ENCODE peak calls at places on chromosomes 1 and 21, in six cellular contexts. D, M, Z, Y, X and S are unnamed samples.

GRCh38 chr1:243251544-243251943 is 3.5 kb downstream of the CEP170 start:
- DNase-seq in X (no peak), Y (no peak), Z (no peak), D (no peak), M (no peak), S (no peak)

GRCh38 chr1:150464422-150464826 is 22.8 kb upstream of the TARS2 start:
- DNase-seq in Z (peak; percentile 44), X (peak; percentile 63), M (peak; percentile 43), Y (peak; percentile 41), D (peak; percentile 49), S (peak; percentile 30)

GRCh38 chr1:167169642-167170041 is 51.0 kb upstream of the POU2F1 start:
- DNase-seq in X (no peak), M (no peak), Z (no peak), D (no peak), Y (no peak), S (no peak)

GRCh38 chr1:232877361-232877991 is 72.3 kb downstream of the MAP10 start:
- DNase-seq in M (no peak), X (no peak), Z (no peak), Y (no peak), D (no peak), S (no peak)

GRCh38 chr1:29682171-29682917 is 446.0 kb downstream of the PTPRU start:
- DNase-seq in X (no peak), Z (no peak), Y (no peak), M (no peak), D (no peak), S (no peak)

GRCh38 chr1:112054504-112054903 is 65.0 kb upstream of the KCND3 start:
- DNase-seq in X (no peak), Z (no peak), M (no peak), Y (no peak), D (no peak), S (no peak)

GRCh38 chr1:7149080-7149838 is 364.0 kb downstream of the CAMTA1 start:
- DNase-seq in X (no peak), Y (no peak), M (peak; percentile 65), Z (peak; percentile 81), D (no peak), S (no peak)

GRCh38 chr1:53896673-53897229 is 2.8 kb downstream of the DIO1 start:
- DNase-seq in M (no peak), Z (peak; percentile 41), Y (no peak), D (peak; percentile 48), X (peak; percentile 87), S (no peak)

GRCh38 chr1:3313579-3313955 is 140.9 kb upstream of the ARHGEF16 start:
- DNase-seq in X (peak; percentile 89), D (no peak), Z (no peak), Y (no peak), M (peak; percentile 89), S (no peak)

GRCh38 chr1:50333595-50333974 is 89.7 kb downstream of the DMRTA2 start:
- DNase-seq in Y (no peak), X (peak; percentile 3), M (peak; percentile 39), Z (peak; percentile 57), D (no peak), S (peak; percentile 85)

GRCh38 chr1:4585216-4585615 is 69.2 kb upstream of the AJAP1 start:
- DNase-seq in M (no peak), Y (no peak), Z (no peak), X (no peak), D (no peak), S (no peak)

GRCh38 chr1:154497026-154497806 is 4.8 kb upstream of the TDRD10 start:
- DNase-seq in M (peak; percentile 48), D (no peak), X (no peak), Y (no peak), Z (peak; percentile 79), S (no peak)

GRCh38 chr1:40421694-40422384 is 28.4 kb upstream of the ZFP69B start:
- DNase-seq in M (peak; percentile 40), Z (peak; percentile 87), D (no peak), X (peak; percentile 23), Y (no peak), S (no peak)

GRCh38 chr1:39892611-39893595 is 8.8 kb downstream of the MYCL start:
- DNase-seq in D (peak; percentile 60), M (no peak), Z (no peak), Y (no peak), X (peak; percentile 81), S (peak; percentile 85)

GRCh38 chr1:27538793-27539192 is 48.8 kb upstream of the WASF2 start:
- DNase-seq in Y (no peak), D (no peak), Z (no peak), M (no peak), X (peak; percentile 78), S (no peak)

GRCh38 chr1:60923287-60924110 is 158.9 kb upstream of the NFIA start:
- DNase-seq in Z (no peak), D (no peak), Y (no peak), M (no peak), X (no peak), S (no peak)

GRCh38 chr1:43357251-43357650 is 1.5 kb upstream of the CDC20 start:
- DNase-seq in D (no peak), M (no peak), X (peak; percentile 70), Z (no peak), Y (no peak), S (no peak)

GRCh38 chr1:200624679-200625335 is 4.3 kb upstream of the KIF14 start:
- DNase-seq in X (no peak), Y (no peak), M (no peak), D (no peak), Z (no peak), S (peak; percentile 41)

GRCh38 chr1:11774753-11775152 is 12.8 kb downstream of the C1orf167 start:
- DNase-seq in Y (no peak), Z (no peak), X (no peak), D (no peak), M (no peak), S (no peak)

GRCh38 chr1:226882187-226882586 is 11.8 kb downstream of the PSEN2 start:
- DNase-seq in Y (no peak), D (no peak), M (peak; percentile 19), X (no peak), Z (no peak), S (no peak)

GRCh38 chr1:93222987-93223675 is 42.6 kb downstream of the CCDC18 start:
- DNase-seq in M (no peak), Y (no peak), D (no peak), Z (no peak), X (no peak), S (no peak)

GRCh38 chr1:13813398-13814012 is 113.5 kb downstream of the PRDM2 start:
- DNase-seq in Y (no peak), M (no peak), X (no peak), D (no peak), Z (no peak), S (no peak)

GRCh38 chr1:75725861-75726361 is 1.4 kb downstream of the ACADM start:
- DNase-seq in D (no peak), Z (peak; percentile 62), Y (no peak), X (no peak), M (no peak), S (peak; percentile 38)

GRCh38 chr1:2413495-2414296 is 1.3 kb upstream of the PEX10 start:
- DNase-seq in Y (no peak), D (no peak), X (no peak), Z (no peak), M (no peak), S (peak; percentile 26)

GRCh38 chr21:37263827-37264226 is 3.3 kb downstream of the VPS26C start:
- DNase-seq in Y (no peak), D (no peak), M (no peak), Z (no peak), X (peak; percentile 15), S (no peak)

GRCh38 chr1:29971703-29972102 is 735.4 kb downstream of the PTPRU start:
- DNase-seq in Y (no peak), M (no peak), D (no peak), X (no peak), Z (no peak), S (no peak)

GRCh38 chr1:82962658-82963057 is 1036.3 kb downstream of the TTLL7 start:
- DNase-seq in Y (no peak), Z (no peak), M (no peak), X (no peak), D (no peak), S (no peak)

GRCh38 chr1:223504741-223505140 is 111.5 kb downstream of the CCDC185 start:
- DNase-seq in D (peak; percentile 70), Z (no peak), X (peak; percentile 90), M (peak; percentile 84), Y (no peak), S (no peak)

GRCh38 chr1:162175393-162175792 is 105.9 kb downstream of the NOS1AP start:
- DNase-seq in M (no peak), Z (no peak), X (no peak), D (no peak), Y (no peak), S (no peak)

GRCh38 chr1:89723863-89724262 is 90.9 kb downstream of the LRRC8C start:
- DNase-seq in Z (no peak), D (no peak), M (no peak), X (peak; percentile 43), Y (no peak), S (no peak)

GRCh38 chr1:212355230-212355969 is 59.3 kb downstream of the PACC1 start:
- DNase-seq in Z (no peak), Y (no peak), M (no peak), X (peak; percentile 53), D (no peak), S (no peak)

GRCh38 chr1:17134724-17135123 is 15.5 kb upstream of the PADI2 start:
- DNase-seq in M (no peak), Y (no peak), Z (no peak), D (no peak), X (no peak), S (no peak)

GRCh38 chr1:103106426-103107321 is 1.6 kb downstream of the COL11A1 start:
- DNase-seq in D (no peak), M (peak; percentile 33), X (peak; percentile 30), Z (peak; percentile 15), Y (peak; percentile 0), S (peak; percentile 68)

DNA sequence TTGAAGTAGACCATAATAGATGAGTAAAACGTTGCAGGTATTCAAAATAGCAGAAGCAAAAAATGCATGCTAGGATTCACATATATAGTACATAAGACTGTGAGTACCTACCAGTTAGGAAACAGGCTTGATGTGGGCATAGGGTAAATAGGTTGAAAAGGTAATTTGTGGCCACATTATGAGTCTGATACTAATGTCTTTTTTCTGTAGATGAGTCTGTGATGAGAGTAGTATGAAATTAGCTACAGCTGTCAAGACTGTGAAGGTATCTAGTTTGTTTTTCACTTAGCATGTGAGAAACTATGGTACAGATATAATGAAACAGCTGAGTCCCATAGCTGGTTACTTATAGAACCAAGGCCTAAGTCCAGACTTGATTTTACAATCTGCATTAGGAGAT is 12.4 kb upstream of the SPATA1 start:
- DNase-seq in D (no peak), M (no peak), Y (no peak), Z (no peak), X (no peak), S (no peak)
- H3K36me3 ChIP-seq in D (peaks cover 13% of the 10 kb centered on the region), M (no peaks in the 10 kb centered on the region), Y (peaks cover 57% of the 10 kb centered on the region), Z (peaks cover 53% of the 10 kb centered on the region), X (peaks cover 29% of the 10 kb centered on the region), S (peaks cover 71% of the 10 kb centered on the region)

GRCh38 chr1:34263411-34263810 is 86.7 kb downstream of the C1orf94 start:
- DNase-seq in Z (no peak), X (no peak), M (no peak), D (no peak), Y (no peak), S (no peak)
- H3K4me1 ChIP-seq in Z (no peaks in the 10 kb centered on the region), X (no peaks in the 10 kb centered on the region), M (no peaks in the 10 kb centered on the region), D (peaks cover 29% of the 10 kb centered on the region), Y (no peaks in the 10 kb centered on the region), S (no peaks in the 10 kb centered on the region)

GRCh38 chr1:183804382-183804781 is 538 bp upstream of the RGL1 start:
- DNase-seq in D (no peak), Z (no peak), M (no peak), Y (no peak), X (no peak), S (no peak)
- H3K4me3 ChIP-seq in D (peak overlapping the region; percentile 77), Z (peak overlapping the region; percentile 52), M (no peak overlapping the region), Y (peak overlapping the region; percentile 64), X (no peak overlapping the region), S (no peak overlapping the region)

GRCh38 chr1:161164901-161165620 is 1.2 kb upstream of the PPOX start:
- DNase-seq in M (peak; percentile 33), Z (no peak), D (no peak), X (no peak), Y (no peak), S (no peak)
- H3K36me3 ChIP-seq in M (no peaks in the 10 kb centered on the region), Z (peaks cover 17% of the 10 kb centered on the region), D (peaks cover 12% of the 10 kb centered on the region), X (peaks cover 30% of the 10 kb centered on the region), Y (peaks cover 8% of the 10 kb centered on the region), S (peaks cover 35% of the 10 kb centered on the region)